ENCODE peak calls at places on chromosomes 5 and 9, in eight cellular contexts. One of them, this sample, is unnamed. For H3K9me3, the result is how much of the 10 kb centered on the place peaks cover.

GRCh38 chr5:138338411-138339085 is 482 bp downstream of the FAM53C start:
- DNase-seq in adrenal gland: no peak
- DNase-seq in A549: no peak
- DNase-seq in CD8-positive, alpha-beta memory T cell: no peak
- DNase-seq in left ventricle myocardium inferior: no peak
- DNase-seq in psoas muscle: no peak
- DNase-seq in astrocyte: no peak
- DNase-seq in IMR-90: no peak
- DNase-seq in this sample: no peak

GRCh38 chr5:133499896-133500295 is 112.4 kb downstream of the FSTL4 start:
- DNase-seq in astrocyte: no peak
- DNase-seq in IMR-90: no peak
- DNase-seq in adrenal gland: no peak
- DNase-seq in CD8-positive, alpha-beta memory T cell: no peak
- DNase-seq in left ventricle myocardium inferior: no peak
- DNase-seq in psoas muscle: no peak
- DNase-seq in A549: no peak
- DNase-seq in this sample: no peak

GRCh38 chr5:63401434-63402046 is 560.7 kb downstream of the HTR1A start:
- DNase-seq in adrenal gland: peak
- DNase-seq in IMR-90: peak
- DNase-seq in left ventricle myocardium inferior: peak
- DNase-seq in psoas muscle: peak
- DNase-seq in astrocyte: peak
- DNase-seq in A549: peak
- DNase-seq in CD8-positive, alpha-beta memory T cell: no peak
- DNase-seq in this sample: peak

GRCh38 chr5:173869316-173869715 is 18.8 kb upstream of the CPEB4 start:
- DNase-seq in CD8-positive, alpha-beta memory T cell: no peak
- DNase-seq in IMR-90: no peak
- DNase-seq in adrenal gland: no peak
- DNase-seq in A549: no peak
- DNase-seq in left ventricle myocardium inferior: no peak
- DNase-seq in astrocyte: no peak
- DNase-seq in psoas muscle: no peak
- DNase-seq in this sample: no peak

GRCh38 chr9:77386187-77386586 is 208.9 kb downstream of the VPS13A start:
- DNase-seq in IMR-90: peak
- DNase-seq in astrocyte: peak
- DNase-seq in left ventricle myocardium inferior: no peak
- DNase-seq in psoas muscle: no peak
- DNase-seq in A549: no peak
- DNase-seq in adrenal gland: no peak
- DNase-seq in CD8-positive, alpha-beta memory T cell: no peak
- DNase-seq in this sample: no peak

GRCh38 chr5:158658439-158659230 is 441.1 kb downstream of the EBF1 start:
- DNase-seq in IMR-90: peak
- DNase-seq in adrenal gland: no peak
- DNase-seq in CD8-positive, alpha-beta memory T cell: no peak
- DNase-seq in psoas muscle: no peak
- DNase-seq in A549: no peak
- DNase-seq in astrocyte: peak
- DNase-seq in left ventricle myocardium inferior: no peak
- DNase-seq in this sample: no peak

GRCh38 chr9:95772320-95773060 is 103.0 kb upstream of the ERCC6L2 start:
- DNase-seq in adrenal gland: no peak
- DNase-seq in A549: no peak
- DNase-seq in left ventricle myocardium inferior: no peak
- DNase-seq in CD8-positive, alpha-beta memory T cell: no peak
- DNase-seq in psoas muscle: no peak
- DNase-seq in astrocyte: peak
- DNase-seq in IMR-90: peak
- DNase-seq in this sample: peak

GRCh38 chr5:21654-22233 is 70.2 kb upstream of the PLEKHG4B start:
- DNase-seq in psoas muscle: no peak
- DNase-seq in A549: peak
- DNase-seq in astrocyte: no peak
- DNase-seq in adrenal gland: peak
- DNase-seq in CD8-positive, alpha-beta memory T cell: no peak
- DNase-seq in left ventricle myocardium inferior: no peak
- DNase-seq in IMR-90: peak
- DNase-seq in this sample: no peak

GRCh38 chr5:149406203-149406978 is 27.3 kb upstream of the IL17B start:
- DNase-seq in A549: no peak
- DNase-seq in adrenal gland: no peak
- DNase-seq in astrocyte: peak
- DNase-seq in IMR-90: peak
- DNase-seq in CD8-positive, alpha-beta memory T cell: no peak
- DNase-seq in left ventricle myocardium inferior: peak
- DNase-seq in psoas muscle: peak
- DNase-seq in this sample: peak

GRCh38 chr5:145903862-145904261 is 31.0 kb upstream of the GRXCR2 start:
- DNase-seq in CD8-positive, alpha-beta memory T cell: no peak
- DNase-seq in astrocyte: peak
- DNase-seq in IMR-90: peak
- DNase-seq in adrenal gland: no peak
- DNase-seq in A549: no peak
- DNase-seq in psoas muscle: no peak
- DNase-seq in left ventricle myocardium inferior: no peak
- DNase-seq in this sample: no peak

GRCh38 chr5:143229896-143230675 is 173.4 kb downstream of the NR3C1 start:
- DNase-seq in astrocyte: no peak
- DNase-seq in IMR-90: no peak
- DNase-seq in A549: no peak
- DNase-seq in psoas muscle: no peak
- DNase-seq in left ventricle myocardium inferior: no peak
- DNase-seq in CD8-positive, alpha-beta memory T cell: no peak
- DNase-seq in adrenal gland: no peak
- DNase-seq in this sample: no peak

GRCh38 chr5:84614907-84615306 is 230.2 kb upstream of the EDIL3 start:
- DNase-seq in left ventricle myocardium inferior: no peak
- DNase-seq in astrocyte: no peak
- DNase-seq in psoas muscle: no peak
- DNase-seq in adrenal gland: no peak
- DNase-seq in CD8-positive, alpha-beta memory T cell: no peak
- DNase-seq in A549: no peak
- DNase-seq in IMR-90: no peak
- DNase-seq in this sample: no peak

GRCh38 chr9:133759146-133759900 is 21.2 kb upstream of the SARDH start:
- DNase-seq in astrocyte: no peak
- DNase-seq in psoas muscle: no peak
- DNase-seq in adrenal gland: peak
- DNase-seq in CD8-positive, alpha-beta memory T cell: no peak
- DNase-seq in left ventricle myocardium inferior: peak
- DNase-seq in IMR-90: no peak
- DNase-seq in A549: no peak
- DNase-seq in this sample: peak

GRCh38 chr5:135276151-135276550 is 122.9 kb downstream of the MACROH2A1 start:
- DNase-seq in CD8-positive, alpha-beta memory T cell: no peak
- DNase-seq in left ventricle myocardium inferior: no peak
- DNase-seq in IMR-90: no peak
- DNase-seq in adrenal gland: no peak
- DNase-seq in A549: no peak
- DNase-seq in psoas muscle: no peak
- DNase-seq in astrocyte: no peak
- DNase-seq in this sample: no peak

GRCh38 chr5:77971965-77972544 is 195.9 kb upstream of the TBCA start:
- DNase-seq in IMR-90: no peak
- DNase-seq in adrenal gland: no peak
- DNase-seq in left ventricle myocardium inferior: no peak
- DNase-seq in A549: no peak
- DNase-seq in CD8-positive, alpha-beta memory T cell: no peak
- DNase-seq in psoas muscle: no peak
- DNase-seq in astrocyte: no peak
- DNase-seq in this sample: no peak

GRCh38 chr5:159341914-159342313 is 11.6 kb upstream of the IL12B start:
- DNase-seq in left ventricle myocardium inferior: peak
- DNase-seq in astrocyte: peak
- DNase-seq in A549: peak
- DNase-seq in psoas muscle: no peak
- DNase-seq in adrenal gland: peak
- DNase-seq in CD8-positive, alpha-beta memory T cell: peak
- DNase-seq in IMR-90: peak
- DNase-seq in this sample: peak

GRCh38 chr5:66596791-66597757 is 881 bp downstream of the MAST4 start:
- DNase-seq in adrenal gland: peak
- DNase-seq in astrocyte: peak
- DNase-seq in psoas muscle: peak
- DNase-seq in A549: peak
- DNase-seq in CD8-positive, alpha-beta memory T cell: no peak
- DNase-seq in IMR-90: no peak
- DNase-seq in left ventricle myocardium inferior: peak
- DNase-seq in this sample: no peak

GRCh38 chr9:133770076-133770777 is 32.1 kb upstream of the SARDH start:
- DNase-seq in CD8-positive, alpha-beta memory T cell: no peak
- DNase-seq in astrocyte: no peak
- DNase-seq in adrenal gland: peak
- DNase-seq in psoas muscle: peak
- DNase-seq in A549: no peak
- DNase-seq in IMR-90: no peak
- DNase-seq in left ventricle myocardium inferior: no peak
- DNase-seq in this sample: no peak

GRCh38 chr5:172336666-172337310 is 53.2 kb upstream of the UBTD2 start:
- DNase-seq in IMR-90: no peak
- DNase-seq in CD8-positive, alpha-beta memory T cell: no peak
- DNase-seq in psoas muscle: no peak
- DNase-seq in adrenal gland: no peak
- DNase-seq in left ventricle myocardium inferior: no peak
- DNase-seq in astrocyte: no peak
- DNase-seq in A549: no peak
- DNase-seq in this sample: no peak
- H3K9me3 ChIP-seq in IMR-90: under half
- H3K9me3 ChIP-seq in CD8-positive, alpha-beta memory T cell: under half
- H3K9me3 ChIP-seq in psoas muscle: under half
- H3K9me3 ChIP-seq in adrenal gland: under half
- H3K9me3 ChIP-seq in left ventricle myocardium inferior: under half
- H3K9me3 ChIP-seq in astrocyte: under half
- H3K9me3 ChIP-seq in A549: under half
- H3K9me3 ChIP-seq in this sample: under half

GRCh38 chr5:96079075-96079474 is 117.4 kb upstream of the ELL2 start:
- DNase-seq in A549: peak
- DNase-seq in astrocyte: peak
- DNase-seq in psoas muscle: no peak
- DNase-seq in CD8-positive, alpha-beta memory T cell: no peak
- DNase-seq in IMR-90: peak
- DNase-seq in adrenal gland: no peak
- DNase-seq in left ventricle myocardium inferior: no peak
- DNase-seq in this sample: no peak
- H3K9me3 ChIP-seq in A549: under half
- H3K9me3 ChIP-seq in astrocyte: under half
- H3K9me3 ChIP-seq in psoas muscle: under half
- H3K9me3 ChIP-seq in CD8-positive, alpha-beta memory T cell: under half
- H3K9me3 ChIP-seq in IMR-90: under half
- H3K9me3 ChIP-seq in adrenal gland: under half
- H3K9me3 ChIP-seq in left ventricle myocardium inferior: under half
- H3K9me3 ChIP-seq in this sample: under half

DNA sequence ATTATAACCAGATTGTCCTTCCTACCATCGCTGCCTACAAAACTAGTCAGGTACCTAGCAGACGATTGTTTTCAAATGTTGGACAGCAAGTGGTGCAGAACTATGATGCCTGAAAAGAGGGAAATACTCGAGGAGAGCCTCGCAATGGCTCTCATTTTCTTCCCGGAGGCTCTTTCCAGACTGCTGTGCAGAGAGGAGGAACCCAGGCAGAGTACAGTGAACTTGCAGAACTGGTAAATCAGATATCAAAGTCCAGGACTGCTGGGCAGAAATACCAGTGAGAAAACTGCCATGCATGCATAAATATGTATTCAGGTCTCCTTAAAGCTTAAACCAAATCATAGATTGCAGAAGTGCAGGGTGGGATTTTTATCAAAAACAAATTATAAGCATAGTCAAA is 26.4 kb upstream of the UGT3A1 start:
- DNase-seq in adrenal gland: no peak
- DNase-seq in astrocyte: no peak
- DNase-seq in CD8-positive, alpha-beta memory T cell: no peak
- DNase-seq in psoas muscle: no peak
- DNase-seq in IMR-90: no peak
- DNase-seq in left ventricle myocardium inferior: no peak
- DNase-seq in A549: no peak
- DNase-seq in this sample: no peak
- H3K9me3 ChIP-seq in adrenal gland: under half
- H3K9me3 ChIP-seq in astrocyte: under half
- H3K9me3 ChIP-seq in CD8-positive, alpha-beta memory T cell: under half
- H3K9me3 ChIP-seq in psoas muscle: under half
- H3K9me3 ChIP-seq in IMR-90: under half
- H3K9me3 ChIP-seq in left ventricle myocardium inferior: half or more
- H3K9me3 ChIP-seq in A549: under half
- H3K9me3 ChIP-seq in this sample: under half

GRCh38 chr5:25688156-25688555 is 1043.4 kb upstream of the CDH10 start:
- DNase-seq in CD8-positive, alpha-beta memory T cell: no peak
- DNase-seq in adrenal gland: no peak
- DNase-seq in psoas muscle: no peak
- DNase-seq in A549: no peak
- DNase-seq in IMR-90: no peak
- DNase-seq in astrocyte: no peak
- DNase-seq in left ventricle myocardium inferior: no peak
- DNase-seq in this sample: no peak
- H3K9me3 ChIP-seq in CD8-positive, alpha-beta memory T cell: under half
- H3K9me3 ChIP-seq in adrenal gland: under half
- H3K9me3 ChIP-seq in psoas muscle: under half
- H3K9me3 ChIP-seq in A549: under half
- H3K9me3 ChIP-seq in IMR-90: under half
- H3K9me3 ChIP-seq in astrocyte: under half
- H3K9me3 ChIP-seq in left ventricle myocardium inferior: under half
- H3K9me3 ChIP-seq in this sample: under half

GRCh38 chr5:32713396-32714381 is 2.6 kb downstream of the NPR3 start:
- DNase-seq in IMR-90: peak
- DNase-seq in A549: no peak
- DNase-seq in adrenal gland: peak
- DNase-seq in psoas muscle: no peak
- DNase-seq in CD8-positive, alpha-beta memory T cell: no peak
- DNase-seq in astrocyte: no peak
- DNase-seq in left ventricle myocardium inferior: peak
- DNase-seq in this sample: peak
- H3K9me3 ChIP-seq in IMR-90: under half
- H3K9me3 ChIP-seq in A549: under half
- H3K9me3 ChIP-seq in adrenal gland: under half
- H3K9me3 ChIP-seq in psoas muscle: under half
- H3K9me3 ChIP-seq in CD8-positive, alpha-beta memory T cell: under half
- H3K9me3 ChIP-seq in astrocyte: under half
- H3K9me3 ChIP-seq in left ventricle myocardium inferior: under half
- H3K9me3 ChIP-seq in this sample: under half

GRCh38 chr9:90770339-90770738 is 31.3 kb upstream of the SYK start:
- DNase-seq in astrocyte: no peak
- DNase-seq in IMR-90: no peak
- DNase-seq in left ventricle myocardium inferior: no peak
- DNase-seq in A549: no peak
- DNase-seq in adrenal gland: no peak
- DNase-seq in CD8-positive, alpha-beta memory T cell: no peak
- DNase-seq in psoas muscle: no peak
- DNase-seq in this sample: no peak
- H3K9me3 ChIP-seq in astrocyte: under half
- H3K9me3 ChIP-seq in IMR-90: under half
- H3K9me3 ChIP-seq in left ventricle myocardium inferior: under half
- H3K9me3 ChIP-seq in A549: under half
- H3K9me3 ChIP-seq in adrenal gland: under half
- H3K9me3 ChIP-seq in CD8-positive, alpha-beta memory T cell: under half
- H3K9me3 ChIP-seq in psoas muscle: under half
- H3K9me3 ChIP-seq in this sample: under half

This sample was measured in tibial artery.